ENCODE peak calls at places on chromosomes 3 and 15, in five cellular contexts. O is mammary epithelial cell, M is Panc1, U is psoas muscle, S is endodermal cell. N is an unnamed sample. For H3K4me1, the result is how much of the 10 kb centered on the place peaks cover.

GRCh38 chr3:43894176-43895049 is 203.7 kb downstream of the ABHD5 start:
- DNase-seq in O (peak), M (no peak), U (peak), S (peak), N (peak)

GRCh38 chr3:19885468-19885867 is 48.5 kb downstream of the EFHB start:
- DNase-seq in O (peak), M (no peak), U (no peak), S (no peak), N (no peak)

GRCh38 chr15:73022156-73022555 is 30.1 kb upstream of the NEO1 start:
- DNase-seq in O (no peak), M (no peak), U (no peak), S (peak), N (no peak)

GRCh38 chr3:169454823-169455222 is 208.7 kb downstream of the MECOM start:
- DNase-seq in O (peak), M (no peak), U (no peak), S (no peak), N (no peak)

GRCh38 chr3:46628980-46629379 is 16.7 kb downstream of the FAM240A start:
- DNase-seq in O (no peak), M (no peak), U (no peak), S (peak), N (no peak)

GRCh38 chr3:13222891-13223573 is 149.8 kb upstream of the IQSEC1 start:
- DNase-seq in O (no peak), M (no peak), U (no peak), S (no peak), N (no peak)

GRCh38 chr3:188542196-188542595 is 388.2 kb downstream of the LPP start:
- DNase-seq in O (no peak), M (no peak), U (no peak), S (no peak), N (no peak)

GRCh38 chr3:65138531-65138930 is 450.7 kb upstream of the ADAMTS9 start:
- DNase-seq in O (no peak), M (no peak), U (no peak), S (no peak), N (peak)

GRCh38 chr3:126208618-126209256 is 28.4 kb upstream of the ALDH1L1 start:
- DNase-seq in O (peak), M (no peak), U (peak), S (no peak), N (peak)

GRCh38 chr3:195270350-195271115 is 426 bp downstream of the XXYLT1 start:
- DNase-seq in O (peak), M (no peak), U (peak), S (peak), N (peak)

GRCh38 chr3:159131376-159131775 is 329.5 kb downstream of the MFSD1 start:
- DNase-seq in O (no peak), M (no peak), U (no peak), S (no peak), N (no peak)

GRCh38 chr3:34056951-34057390 is 258.5 kb downstream of the PDCD6IP start:
- DNase-seq in O (no peak), M (no peak), U (no peak), S (no peak), N (no peak)

GRCh38 chr3:171980578-171981270 is 58.7 kb upstream of the FNDC3B start:
- DNase-seq in O (no peak), M (no peak), U (no peak), S (no peak), N (no peak)

GRCh38 chr3:62833538-62833937 is 41.7 kb downstream of the CADPS start:
- DNase-seq in O (no peak), M (no peak), U (no peak), S (no peak), N (no peak)

GRCh38 chr3:67819447-67819846 is 165.0 kb upstream of the SUCLG2 start:
- DNase-seq in O (no peak), M (no peak), U (no peak), S (peak), N (no peak)

GRCh38 chr3:87436781-87437543 is 160.6 kb upstream of the POU1F1 start:
- DNase-seq in O (peak), M (no peak), U (no peak), S (no peak), N (no peak)

GRCh38 chr15:32870240-32871033 is 152.6 kb downstream of the GREM1 start:
- DNase-seq in O (no peak), M (peak), U (no peak), S (no peak), N (no peak)

GRCh38 chr3:96619475-96619874 is 194.9 kb upstream of the EPHA6 start:
- DNase-seq in O (no peak), M (no peak), U (no peak), S (no peak), N (no peak)

GRCh38 chr15:101368086-101368780 is 73.2 kb upstream of the SNRPA1 start:
- DNase-seq in O (no peak), M (no peak), U (no peak), S (no peak), N (no peak)

GRCh38 chr3:46663611-46664135 is 29.8 kb downstream of the ALS2CL start:
- DNase-seq in O (no peak), M (no peak), U (no peak), S (peak), N (peak)

GRCh38 chr3:31704651-31705179 is 172.0 kb downstream of the STT3B start:
- DNase-seq in O (peak), M (no peak), U (peak), S (no peak), N (peak)

GRCh38 chr15:44033894-44034293 is 161.2 kb downstream of the FRMD5 start:
- DNase-seq in O (peak), M (peak), U (no peak), S (no peak), N (peak)

GRCh38 chr3:51675201-51675611 is 4.2 kb downstream of the TEX264 start:
- DNase-seq in O (peak), M (no peak), U (no peak), S (no peak), N (no peak)

GRCh38 chr3:57597973-57598351 is 818 bp upstream of the ARF4 start:
- DNase-seq in O (no peak), M (no peak), U (no peak), S (no peak), N (no peak)

GRCh38 chr3:123406598-123406997 is 42.3 kb downstream of the ADCY5 start:
- DNase-seq in O (no peak), M (no peak), U (peak), S (no peak), N (peak)

GRCh38 chr15:70788114-70789049 is 25.0 kb upstream of the UACA start:
- DNase-seq in O (no peak), M (peak), U (no peak), S (no peak), N (no peak)

GRCh38 chr15:36579792-36580431 is 486 bp downstream of the CDIN1 start:
- DNase-seq in O (no peak), M (no peak), U (no peak), S (no peak), N (no peak)

GRCh38 chr3:184428561-184429175 is 48.8 kb downstream of the CHRD start:
- DNase-seq in O (no peak), M (no peak), U (no peak), S (no peak), N (no peak)

GRCh38 chr15:41022487-41023090 is 69.3 kb downstream of the CHAC1 start:
- DNase-seq in O (peak), M (peak), U (no peak), S (peak), N (peak)
- TF ChIP-seq CTCF in O (peak), M (peak), U (peak), S (peak), N (peak)

GRCh38 chr3:55002416-55002930 is 74.6 kb upstream of the LRTM1 start:
- DNase-seq in O (no peak), M (no peak), U (no peak), S (no peak), N (no peak)

GRCh38 chr3:54999801-55000200 is 71.9 kb upstream of the LRTM1 start:
- DNase-seq in O (no peak), M (no peak), U (no peak), S (no peak), N (peak)

GRCh38 chr3:55000946-55001345 is 73.1 kb upstream of the LRTM1 start:
- DNase-seq in O (no peak), M (no peak), U (no peak), S (no peak), N (no peak)

GRCh38 chr3:55000546-55000945 is 72.7 kb upstream of the LRTM1 start:
- DNase-seq in O (peak), M (no peak), U (no peak), S (no peak), N (peak)

GRCh38 chr3:54999159-54999558 is 71.3 kb upstream of the LRTM1 start:
- DNase-seq in O (peak), M (no peak), U (no peak), S (peak), N (no peak)
- H3K4me3 ChIP-seq in O (no peak), M (no peak), U (no peak), S (no peak), N (no peak)

DNA sequence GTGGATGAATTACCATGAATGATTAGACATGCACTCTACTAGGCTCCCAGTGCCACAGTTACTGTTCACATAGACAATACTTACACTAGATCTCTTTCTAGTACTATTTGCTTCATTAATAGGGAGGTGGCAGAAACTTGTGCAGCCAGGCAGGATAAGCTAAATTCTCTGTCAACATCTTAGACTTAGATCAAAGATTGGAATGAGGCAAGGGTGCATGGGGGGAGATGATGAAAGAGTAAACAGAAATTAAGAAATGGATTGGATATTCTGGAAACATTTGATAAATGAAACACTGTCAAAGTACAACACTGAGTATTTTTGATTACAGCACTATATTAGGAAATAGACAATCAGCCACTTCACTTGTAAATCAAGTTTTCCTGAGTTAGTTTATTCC is 205.4 kb upstream of the TBC1D5 start:
- DNase-seq in O (no peak), M (no peak), U (no peak), S (no peak), N (no peak)
- H3K4me1 ChIP-seq in O (under half), M (under half), U (under half), S (under half), N (under half)

GRCh38 chr3:50352762-50353161 is 2.1 kb downstream of the CYB561D2 start:
- DNase-seq in O (peak), M (no peak), U (no peak), S (no peak), N (no peak)
- TF ChIP-seq CTCF in O (peak), M (peak), U (no peak), S (peak), N (peak)

DNA sequence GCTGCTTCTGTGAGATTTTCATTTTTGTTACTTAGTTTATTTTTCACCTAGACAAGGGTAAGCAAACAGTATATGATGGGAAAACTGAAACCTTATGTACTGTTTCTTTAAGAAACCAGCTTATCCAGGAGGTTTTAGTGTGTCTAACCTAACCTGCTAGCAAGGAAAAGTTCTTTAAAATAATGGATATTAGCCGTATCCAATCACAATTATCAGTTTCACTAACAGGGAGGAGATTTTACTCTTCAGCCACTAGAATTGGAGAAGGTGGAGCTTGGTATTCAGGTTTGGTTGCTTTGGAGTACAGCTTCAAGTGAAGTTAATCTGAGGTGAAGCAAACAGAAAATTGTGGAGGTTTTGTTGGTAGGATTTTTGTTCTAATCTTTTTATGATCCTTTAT is 12.8 kb downstream of the ZFAND6 start:
- DNase-seq in O (peak), M (peak), U (no peak), S (no peak), N (peak)
- H3K4me3 ChIP-seq in O (peak), M (peak), U (peak), S (peak), N (peak)

GRCh38 chr3:152438706-152439105 is 170.0 kb downstream of the MBNL1 start:
- DNase-seq in O (no peak), M (no peak), U (no peak), S (no peak), N (no peak)
- H3K4me1 ChIP-seq in O (under half), M (under half), U (half or more), S (under half), N (under half)

GRCh38 chr3:115571413-115571812 is 51.9 kb upstream of the GAP43 start:
- DNase-seq in O (no peak), M (no peak), U (no peak), S (no peak), N (no peak)
- TF ChIP-seq CTCF in O (peak), M (no peak), U (no peak), S (no peak), N (no peak)

GRCh38 chr3:40019371-40019770 is 210.0 kb downstream of the MYRIP start:
- DNase-seq in O (no peak), M (no peak), U (no peak), S (no peak), N (no peak)

GRCh38 chr3:40018369-40018768 is 209.0 kb downstream of the MYRIP start:
- DNase-seq in O (no peak), M (no peak), U (no peak), S (no peak), N (no peak)

GRCh38 chr3:40022267-40022827 is 212.9 kb downstream of the MYRIP start:
- DNase-seq in O (no peak), M (no peak), U (no peak), S (no peak), N (no peak)

GRCh38 chr3:40021338-40021737 is 211.9 kb downstream of the MYRIP start:
- DNase-seq in O (no peak), M (no peak), U (no peak), S (no peak), N (no peak)

GRCh38 chr3:40020689-40021088 is 211.3 kb downstream of the MYRIP start:
- DNase-seq in O (no peak), M (no peak), U (no peak), S (no peak), N (no peak)
- H3K4me3 ChIP-seq in O (no peak), M (no peak), U (no peak), S (no peak), N (no peak)